ENCODE peak calls at places on chromosomes 1 and 21, in nine cellular contexts. F is GM23338, S is fibroblast of lung, T is left lung, D is body of pancreas, I is testis, W is colonic mucosa, R is SK-N-SH, E is tibial artery. B is an unnamed sample.

GRCh38 chr1:168180148-168180524 is 1.4 kb downstream of the TIPRL start:
- DNase-seq in F (no peak), S (no peak), T (no peak), D (no peak), I (peak), W (peak), R (no peak), E (no peak), B (no peak)

GRCh38 chr1:94729287-94729686 is 90.9 kb upstream of the SLC44A3 start:
- DNase-seq in F (no peak), S (peak), T (no peak), D (no peak), I (no peak), W (no peak), R (no peak), E (no peak), B (peak)

GRCh38 chr1:178908358-178908757 is 37.5 kb upstream of the ANGPTL1 start:
- DNase-seq in F (no peak), S (peak), T (no peak), D (no peak), I (no peak), W (no peak), R (no peak), E (no peak), B (peak)

GRCh38 chr1:186643600-186643999 is 36.6 kb downstream of the PTGS2 start:
- DNase-seq in F (no peak), S (no peak), T (no peak), D (no peak), I (no peak), W (no peak), R (no peak), E (no peak), B (no peak)

GRCh38 chr1:194338241-194338948 is 1152.0 kb upstream of the B3GALT2 start:
- DNase-seq in F (no peak), S (peak), T (no peak), D (no peak), I (no peak), W (no peak), R (no peak), E (no peak), B (no peak)

GRCh38 chr1:108892356-108893140 is 15.8 kb downstream of the GPSM2 start:
- DNase-seq in F (no peak), S (no peak), T (no peak), D (no peak), I (no peak), W (no peak), R (no peak), E (no peak), B (peak)

GRCh38 chr1:59412705-59413326 is 115.9 kb downstream of the FGGY start:
- DNase-seq in F (no peak), S (no peak), T (no peak), D (no peak), I (no peak), W (no peak), R (no peak), E (no peak), B (no peak)

GRCh38 chr1:2350486-2350885 is 40.9 kb downstream of the MORN1 start:
- DNase-seq in F (no peak), S (no peak), T (no peak), D (no peak), I (no peak), W (no peak), R (no peak), E (peak), B (no peak)

GRCh38 chr21:35046880-35047229 is 2.2 kb downstream of the RUNX1 start:
- DNase-seq in F (no peak), S (no peak), T (no peak), D (no peak), I (no peak), W (no peak), R (no peak), E (no peak), B (no peak)

GRCh38 chr1:41317356-41317755 is 43.9 kb upstream of the FOXO6 start:
- DNase-seq in F (no peak), S (no peak), T (no peak), D (no peak), I (no peak), W (no peak), R (no peak), E (no peak), B (peak)

GRCh38 chr1:246450485-246451251 is 56.4 kb downstream of the SMYD3 start:
- DNase-seq in F (peak), S (peak), T (no peak), D (no peak), I (peak), W (no peak), R (peak), E (no peak), B (peak)

GRCh38 chr1:170360601-170361000 is 171.4 kb upstream of the GORAB start:
- DNase-seq in F (no peak), S (no peak), T (no peak), D (no peak), I (no peak), W (no peak), R (no peak), E (no peak), B (no peak)

GRCh38 chr1:45550401-45551305 is at the start of gene AKR1A1:
- DNase-seq in F (peak), S (peak), T (peak), D (peak), I (peak), W (peak), R (peak), E (peak), B (peak)

GRCh38 chr1:19942088-19942487 is 18.7 kb upstream of the PLA2G2E start:
- DNase-seq in F (no peak), S (no peak), T (no peak), D (no peak), I (no peak), W (no peak), R (no peak), E (no peak), B (no peak)

GRCh38 chr1:177341773-177342172 is 171.0 kb downstream of the BRINP2 start:
- DNase-seq in F (no peak), S (no peak), T (no peak), D (no peak), I (no peak), W (no peak), R (peak), E (no peak), B (peak)

GRCh38 chr1:87179076-87179475 is 149.6 kb upstream of the LMO4 start:
- DNase-seq in F (no peak), S (no peak), T (no peak), D (no peak), I (no peak), W (no peak), R (no peak), E (no peak), B (no peak)

GRCh38 chr1:44406761-44407429 is 1.8 kb downstream of the RNF220 start:
- DNase-seq in F (peak), S (no peak), T (peak), D (no peak), I (peak), W (no peak), R (peak), E (peak), B (no peak)
- H3K4me3 ChIP-seq in F (peak), S (no peak), T (peak), D (no peak), I (peak), W (peak), R (no peak), E (peak), B (no peak)

DNA sequence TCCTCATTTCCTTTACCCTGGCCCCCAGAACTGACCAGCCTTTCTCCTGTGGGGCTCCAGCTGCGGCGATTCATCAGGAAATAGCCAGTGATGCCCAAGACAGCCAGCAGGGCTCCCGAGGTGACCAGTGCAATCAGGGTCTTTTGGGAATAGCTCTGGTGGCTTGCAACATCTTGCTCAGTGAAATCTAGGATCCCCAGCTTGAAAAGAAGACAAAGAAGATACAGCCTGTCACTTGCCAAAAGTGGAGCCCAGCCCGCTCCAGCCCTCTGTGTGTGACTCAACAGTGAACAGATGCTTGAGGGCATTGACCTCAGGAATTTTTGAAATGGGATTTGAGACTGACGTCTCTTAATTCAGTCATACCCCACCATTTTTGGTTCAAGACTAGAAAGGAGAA is 22.3 kb downstream of the CD34 start:
- DNase-seq in F (no peak), S (no peak), T (no peak), D (no peak), I (no peak), W (no peak), R (no peak), E (no peak), B (no peak)
- TF ChIP-seq CTCF in F (peak), S (no peak), T (no peak), D (no peak), I (no peak), W (no peak), R (peak), E (no peak), B (peak)

GRCh38 chr1:17802945-17803344 is 47.8 kb downstream of the ACTL8 start:
- DNase-seq in F (no peak), S (no peak), T (no peak), D (no peak), I (no peak), W (no peak), R (no peak), E (no peak), B (no peak)

GRCh38 chr1:17798799-17799382 is 43.8 kb downstream of the ACTL8 start:
- DNase-seq in F (no peak), S (no peak), T (no peak), D (no peak), I (no peak), W (no peak), R (no peak), E (peak), B (no peak)

GRCh38 chr1:17802164-17802563 is 47.0 kb downstream of the ACTL8 start:
- DNase-seq in F (no peak), S (peak), T (no peak), D (no peak), I (no peak), W (no peak), R (no peak), E (no peak), B (no peak)

GRCh38 chr1:17798011-17798410 is 42.9 kb downstream of the ACTL8 start:
- DNase-seq in F (no peak), S (no peak), T (no peak), D (no peak), I (no peak), W (no peak), R (no peak), E (peak), B (no peak)

GRCh38 chr1:17799642-17800041 is 44.5 kb downstream of the ACTL8 start:
- DNase-seq in F (no peak), S (no peak), T (no peak), D (no peak), I (no peak), W (no peak), R (no peak), E (no peak), B (no peak)
- H3K4me3 ChIP-seq in F (no peak), S (no peak), T (no peak), D (no peak), I (no peak), W (no peak), R (no peak), E (no peak), B (no peak)

GRCh38 chr1:160219062-160219929 is 14.1 kb downstream of the PEA15 start:
- DNase-seq in F (peak), S (peak), T (no peak), D (no peak), I (peak), W (peak), R (peak), E (peak), B (peak)
- TF ChIP-seq CTCF in F (peak), S (peak), T (peak), D (peak), I (peak), W (peak), R (peak), E (peak), B (peak)

DNA sequence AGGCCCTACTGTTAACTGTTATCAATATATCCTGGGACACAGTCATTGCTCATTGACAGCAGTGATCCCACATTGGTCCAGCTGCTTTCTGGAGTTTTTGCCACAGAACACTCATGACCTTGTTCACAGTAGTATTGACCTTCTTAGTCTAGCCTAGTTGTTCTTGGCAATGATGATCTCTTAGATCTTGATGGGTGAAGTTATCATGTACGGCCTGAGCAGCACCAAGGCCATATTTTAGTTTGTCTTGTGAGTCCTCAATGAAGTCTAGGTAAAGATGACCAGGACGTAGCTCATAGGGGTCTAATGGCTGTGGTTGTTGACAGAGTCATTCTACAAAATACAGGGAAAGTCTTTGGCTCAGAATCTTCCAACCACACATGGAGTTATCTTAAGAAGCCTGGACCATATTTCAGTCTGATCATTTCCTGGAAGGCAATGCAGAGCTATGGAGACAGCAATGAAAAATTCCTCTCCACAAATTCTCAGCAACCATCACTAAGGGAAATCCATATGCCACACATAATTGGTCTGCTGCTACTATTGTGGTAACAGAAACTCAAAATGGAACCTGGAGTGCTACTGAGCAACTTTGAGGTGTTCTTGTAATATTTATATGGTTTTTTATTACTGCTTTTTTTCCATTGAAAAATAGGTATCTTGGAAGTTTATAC is 279.6 kb downstream of the GRIK1 start:
- DNase-seq in F (no peak), S (no peak), T (no peak), D (no peak), I (no peak), W (no peak), R (no peak), E (no peak), B (no peak)
- H3K4me3 ChIP-seq in F (no peak), S (no peak), T (no peak), D (no peak), I (no peak), W (no peak), R (no peak), E (no peak), B (no peak)

DNA sequence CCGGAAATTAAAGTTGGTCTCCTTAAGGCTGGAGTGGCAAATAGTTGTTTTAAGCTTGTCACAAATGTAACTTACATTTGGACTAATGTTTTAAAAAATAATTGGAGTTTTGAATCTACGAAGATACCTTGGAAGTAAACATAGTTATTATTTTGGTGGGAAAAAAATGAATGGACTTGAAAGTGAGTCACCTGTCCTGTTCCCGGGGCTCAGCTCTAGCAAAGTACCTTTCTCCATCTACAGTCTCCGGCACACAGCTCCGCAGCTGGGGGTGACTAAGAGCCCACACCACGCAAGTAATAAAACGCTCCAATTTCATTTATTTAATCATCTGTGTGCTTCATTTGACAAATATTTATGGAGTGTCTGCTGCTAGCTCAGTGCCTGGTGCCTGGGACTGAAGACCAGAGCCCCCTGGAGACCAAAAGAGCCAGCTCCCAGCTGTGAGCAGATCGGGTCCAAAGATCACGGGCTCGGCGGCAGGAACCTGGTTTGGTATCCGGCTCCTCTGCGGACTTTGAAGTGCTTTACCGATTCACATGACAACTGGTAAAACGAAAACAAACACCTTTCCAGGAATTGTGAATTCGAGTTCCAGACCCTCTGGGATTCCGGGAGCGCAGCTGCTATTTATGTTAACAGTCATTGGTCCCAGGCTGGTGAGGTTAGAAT is 1.7 kb upstream of the RIPK4 start:
- DNase-seq in F (peak), S (peak), T (no peak), D (peak), I (no peak), W (peak), R (peak), E (peak), B (peak)
- TF ChIP-seq CTCF in F (peak), S (peak), T (no peak), D (peak), I (no peak), W (no peak), R (peak), E (peak), B (peak)

GRCh38 chr1:155017946-155018316 is 15.3 kb downstream of the ZBTB7B start:
- DNase-seq in F (no peak), S (no peak), T (no peak), D (peak), I (no peak), W (no peak), R (no peak), E (peak), B (no peak)
- H3K4me3 ChIP-seq in F (peak), S (no peak), T (peak), D (no peak), I (no peak), W (peak), R (no peak), E (peak), B (peak)

DNA sequence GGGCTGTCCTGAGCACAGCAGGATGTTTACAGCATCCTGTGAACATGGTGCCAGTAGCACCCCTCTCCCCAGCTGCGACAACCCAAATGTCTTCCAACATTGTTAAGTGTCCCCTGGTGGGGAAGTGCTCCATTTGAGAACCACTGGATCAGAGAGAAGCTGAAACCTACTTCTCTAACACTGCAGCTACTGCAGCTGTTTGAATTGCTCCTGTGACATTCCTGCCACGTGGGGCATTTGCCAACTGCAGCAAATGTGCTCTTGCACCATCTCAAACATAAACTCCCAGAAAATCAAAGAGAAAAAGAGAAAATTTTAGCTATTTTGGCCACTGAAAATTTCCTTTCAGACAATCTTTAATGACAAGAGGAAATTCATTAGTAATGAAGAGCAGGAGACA is 11.0 kb downstream of the SLC2A5 start:
- DNase-seq in F (no peak), S (peak), T (no peak), D (no peak), I (no peak), W (no peak), R (no peak), E (no peak), B (peak)
- TF ChIP-seq CTCF in F (peak), S (peak), T (no peak), D (peak), I (no peak), W (no peak), R (no peak), E (no peak), B (peak)

GRCh38 chr1:204683284-204684205 is 2.0 kb downstream of the LRRN2 start:
- DNase-seq in F (no peak), S (no peak), T (no peak), D (no peak), I (no peak), W (no peak), R (peak), E (peak), B (no peak)
- H3K4me3 ChIP-seq in F (peak), S (no peak), T (no peak), D (no peak), I (no peak), W (no peak), R (no peak), E (no peak), B (no peak)

B was measured in fibroblast of villous mesenchyme.